ENCODE peak calls at places on chromosomes 11 and 22, in five cellular contexts. One of them, this sample, is unnamed.

GRCh38 chr11:85269109-85269508 is 358.0 kb downstream of the DLG2 start:
- DNase-seq in H9: no peak
- DNase-seq in mesenchymal stem cell: no peak
- DNase-seq in IMR-90: no peak
- DNase-seq in neuronal stem cell: no peak
- DNase-seq in this sample: peak; percentile 7

GRCh38 chr11:112004389-112004788 is 20.8 kb upstream of the DLAT start:
- DNase-seq in IMR-90: no peak
- DNase-seq in mesenchymal stem cell: no peak
- DNase-seq in H9: peak; percentile 65
- DNase-seq in neuronal stem cell: no peak
- DNase-seq in this sample: peak; percentile 63

GRCh38 chr11:121810291-121810690 is 305.7 kb downstream of the BLID start:
- DNase-seq in mesenchymal stem cell: peak; percentile 18
- DNase-seq in H9: no peak
- DNase-seq in neuronal stem cell: no peak
- DNase-seq in IMR-90: peak; percentile 88
- DNase-seq in this sample: no peak

GRCh38 chr11:10314199-10315072 is 9.6 kb downstream of the ADM start:
- DNase-seq in neuronal stem cell: no peak
- DNase-seq in mesenchymal stem cell: peak; percentile 78
- DNase-seq in IMR-90: peak; percentile 71
- DNase-seq in H9: peak; percentile 34
- DNase-seq in this sample: peak; percentile 60

GRCh38 chr11:67996622-67997459 is 7.1 kb downstream of the UNC93B1 start:
- DNase-seq in IMR-90: no peak
- DNase-seq in mesenchymal stem cell: peak; percentile 57
- DNase-seq in neuronal stem cell: peak; percentile 71
- DNase-seq in H9: peak; percentile 97
- DNase-seq in this sample: peak; percentile 96

GRCh38 chr11:134447696-134448095 is 35.7 kb upstream of the B3GAT1 start:
- DNase-seq in H9: no peak
- DNase-seq in IMR-90: no peak
- DNase-seq in neuronal stem cell: no peak
- DNase-seq in mesenchymal stem cell: no peak
- DNase-seq in this sample: no peak

GRCh38 chr11:119593346-119593745 is 135.7 kb downstream of the NECTIN1 start:
- DNase-seq in H9: no peak
- DNase-seq in neuronal stem cell: no peak
- DNase-seq in mesenchymal stem cell: no peak
- DNase-seq in IMR-90: no peak
- DNase-seq in this sample: no peak

GRCh38 chr22:35631597-35631996 is 14.5 kb upstream of the MB start:
- DNase-seq in neuronal stem cell: no peak
- DNase-seq in H9: peak; percentile 83
- DNase-seq in mesenchymal stem cell: no peak
- DNase-seq in IMR-90: no peak
- DNase-seq in this sample: peak; percentile 82

GRCh38 chr11:120499088-120499487 is 12.5 kb upstream of the GRIK4 start:
- DNase-seq in neuronal stem cell: no peak
- DNase-seq in IMR-90: no peak
- DNase-seq in H9: no peak
- DNase-seq in mesenchymal stem cell: no peak
- DNase-seq in this sample: no peak

GRCh38 chr11:464316-464715 is 14.2 kb downstream of the PTDSS2 start:
- DNase-seq in H9: no peak
- DNase-seq in IMR-90: no peak
- DNase-seq in mesenchymal stem cell: no peak
- DNase-seq in neuronal stem cell: no peak
- DNase-seq in this sample: no peak

GRCh38 chr11:33689089-33689488 is 11.5 kb downstream of the C11orf91 start:
- DNase-seq in neuronal stem cell: no peak
- DNase-seq in IMR-90: no peak
- DNase-seq in H9: no peak
- DNase-seq in mesenchymal stem cell: no peak
- DNase-seq in this sample: no peak

GRCh38 chr11:121656333-121657090 is 203.7 kb upstream of the SORL1-AS1 start:
- DNase-seq in neuronal stem cell: no peak
- DNase-seq in IMR-90: no peak
- DNase-seq in mesenchymal stem cell: no peak
- DNase-seq in H9: no peak
- DNase-seq in this sample: no peak

GRCh38 chr11:75757651-75758050 is 10.9 kb upstream of the DGAT2 start:
- DNase-seq in mesenchymal stem cell: no peak
- DNase-seq in IMR-90: no peak
- DNase-seq in neuronal stem cell: no peak
- DNase-seq in H9: no peak
- DNase-seq in this sample: no peak

GRCh38 chr11:108569896-108570295 is 23.7 kb downstream of the EXPH5 start:
- DNase-seq in neuronal stem cell: no peak
- DNase-seq in IMR-90: no peak
- DNase-seq in mesenchymal stem cell: no peak
- DNase-seq in H9: no peak
- DNase-seq in this sample: no peak

GRCh38 chr22:27687984-27688545 is 113.5 kb downstream of the MN1 start:
- DNase-seq in mesenchymal stem cell: peak; percentile 37
- DNase-seq in IMR-90: no peak
- DNase-seq in neuronal stem cell: no peak
- DNase-seq in H9: no peak
- DNase-seq in this sample: peak; percentile 66

GRCh38 chr11:117382746-117383145 is 55.1 kb downstream of the CEP164 start:
- DNase-seq in IMR-90: no peak
- DNase-seq in H9: no peak
- DNase-seq in mesenchymal stem cell: no peak
- DNase-seq in neuronal stem cell: no peak
- DNase-seq in this sample: no peak

GRCh38 chr22:42773161-42773560 is 52.5 kb upstream of the A4GALT start:
- DNase-seq in IMR-90: no peak
- DNase-seq in neuronal stem cell: no peak
- DNase-seq in H9: no peak
- DNase-seq in mesenchymal stem cell: no peak
- DNase-seq in this sample: peak; percentile 89

GRCh38 chr11:65541093-65542010 is 16.5 kb downstream of the SCYL1 start:
- DNase-seq in mesenchymal stem cell: no peak
- DNase-seq in H9: no peak
- DNase-seq in neuronal stem cell: no peak
- DNase-seq in IMR-90: no peak
- DNase-seq in this sample: no peak

GRCh38 chr11:65089621-65090020 is 5.6 kb downstream of the ZFPL1 start:
- DNase-seq in IMR-90: no peak
- DNase-seq in mesenchymal stem cell: no peak
- DNase-seq in neuronal stem cell: no peak
- DNase-seq in H9: no peak
- DNase-seq in this sample: no peak

GRCh38 chr11:68402355-68403031 is 58.1 kb upstream of the PPP6R3 start:
- DNase-seq in neuronal stem cell: no peak
- DNase-seq in IMR-90: no peak
- DNase-seq in H9: peak; percentile 67
- DNase-seq in mesenchymal stem cell: no peak
- DNase-seq in this sample: peak; percentile 54

GRCh38 chr11:93209476-93209875 is 11.7 kb upstream of the SLC36A4 start:
- DNase-seq in neuronal stem cell: no peak
- DNase-seq in mesenchymal stem cell: no peak
- DNase-seq in IMR-90: no peak
- DNase-seq in H9: no peak
- DNase-seq in this sample: no peak

GRCh38 chr22:17972385-17973181 is 51.8 kb downstream of the MICAL3 start:
- DNase-seq in neuronal stem cell: no peak
- DNase-seq in H9: no peak
- DNase-seq in IMR-90: peak; percentile 85
- DNase-seq in mesenchymal stem cell: peak; percentile 60
- DNase-seq in this sample: peak; percentile 79

GRCh38 chr22:23220485-23221350 is 40.4 kb downstream of the BCR start:
- DNase-seq in H9: no peak
- DNase-seq in IMR-90: peak; percentile 53
- DNase-seq in mesenchymal stem cell: no peak
- DNase-seq in neuronal stem cell: no peak
- DNase-seq in this sample: no peak
- H3K4ac ChIP-seq in H9: no peak overlapping the region
- H3K4ac ChIP-seq in IMR-90: peak overlapping the region; percentile 94
- H3K4ac ChIP-seq in mesenchymal stem cell: no peak overlapping the region
- H3K4ac ChIP-seq in neuronal stem cell: no peak overlapping the region
- H3K4ac ChIP-seq in this sample: no peak overlapping the region

GRCh38 chr11:126496576-126497403 is 141.3 kb downstream of the ST3GAL4 start:
- DNase-seq in H9: no peak
- DNase-seq in mesenchymal stem cell: no peak
- DNase-seq in IMR-90: no peak
- DNase-seq in neuronal stem cell: no peak
- DNase-seq in this sample: no peak
- H2BK15ac ChIP-seq in H9: no peak overlapping the region
- H2BK15ac ChIP-seq in mesenchymal stem cell: no peak overlapping the region
- H2BK15ac ChIP-seq in IMR-90: no peak overlapping the region
- H2BK15ac ChIP-seq in neuronal stem cell: no peak overlapping the region
- H2BK15ac ChIP-seq in this sample: no peak overlapping the region

GRCh38 chr11:69773626-69774353 is 1.4 kb downstream of the FGF4 start:
- DNase-seq in IMR-90: no peak
- DNase-seq in neuronal stem cell: no peak
- DNase-seq in mesenchymal stem cell: no peak
- DNase-seq in H9: no peak
- DNase-seq in this sample: no peak
- H3K4ac ChIP-seq in IMR-90: no peak overlapping the region
- H3K4ac ChIP-seq in neuronal stem cell: no peak overlapping the region
- H3K4ac ChIP-seq in mesenchymal stem cell: no peak overlapping the region
- H3K4ac ChIP-seq in H9: no peak overlapping the region
- H3K4ac ChIP-seq in this sample: no peak overlapping the region

DNA sequence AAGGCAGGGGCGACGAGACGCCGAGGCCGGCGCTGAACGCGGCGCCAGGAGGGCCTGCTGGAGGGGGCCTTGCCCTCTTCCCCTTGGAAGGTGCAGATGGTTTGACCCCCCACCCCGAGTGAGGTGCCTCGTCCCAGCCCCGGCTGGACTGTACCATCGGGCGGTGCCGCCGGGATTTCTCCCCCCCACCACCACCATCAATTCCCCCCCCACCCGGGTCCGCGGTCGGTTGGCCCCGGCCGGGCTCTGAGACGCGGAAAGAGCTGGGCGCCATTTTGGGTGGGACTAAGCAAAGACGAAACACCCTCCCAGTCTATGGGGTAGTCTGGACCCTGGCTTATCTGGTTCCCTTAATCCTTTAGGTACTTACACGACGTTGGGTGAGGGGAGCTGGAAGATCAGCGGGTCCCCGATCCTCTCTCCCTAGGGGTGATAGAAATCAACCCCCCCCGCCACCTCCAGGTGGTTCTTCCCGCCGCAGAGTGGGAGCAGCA is at the start of gene PRDM10:
- DNase-seq in mesenchymal stem cell: peak; percentile 94
- DNase-seq in H9: peak; percentile 82
- DNase-seq in neuronal stem cell: peak; percentile 95
- DNase-seq in IMR-90: peak; percentile 87
- DNase-seq in this sample: no peak
- H2BK15ac ChIP-seq in mesenchymal stem cell: peak within 1 kb of the TSS; percentile 100
- H2BK15ac ChIP-seq in H9: no peak within 1 kb of the TSS
- H2BK15ac ChIP-seq in neuronal stem cell: peak within 1 kb of the TSS; percentile 69
- H2BK15ac ChIP-seq in IMR-90: peak within 1 kb of the TSS; percentile 99
- H2BK15ac ChIP-seq in this sample: no peak within 1 kb of the TSS

DNA sequence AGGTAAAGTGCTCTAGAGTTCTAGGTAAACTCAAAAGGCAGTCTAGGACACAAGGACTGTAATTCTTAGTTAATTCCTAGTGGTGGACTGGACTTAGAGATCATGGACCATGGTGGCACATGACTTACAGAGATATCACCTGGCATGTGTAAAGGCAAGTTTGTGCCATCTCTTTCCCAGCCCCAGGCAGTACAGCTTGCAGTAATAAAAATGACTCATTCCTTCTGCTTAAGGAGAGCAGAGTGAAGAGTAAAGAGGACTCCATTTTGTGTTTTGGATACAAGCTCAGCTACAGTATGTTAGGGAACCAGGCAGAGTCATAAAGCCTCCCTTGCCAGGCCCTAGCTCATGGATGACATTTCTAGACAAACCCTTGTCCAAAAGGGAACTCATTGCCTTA is 629.9 kb downstream of the JRKL start:
- DNase-seq in mesenchymal stem cell: no peak
- DNase-seq in neuronal stem cell: no peak
- DNase-seq in IMR-90: no peak
- DNase-seq in H9: no peak
- DNase-seq in this sample: no peak
- H3K4ac ChIP-seq in mesenchymal stem cell: no peak overlapping the region
- H3K4ac ChIP-seq in neuronal stem cell: no peak overlapping the region
- H3K4ac ChIP-seq in IMR-90: no peak overlapping the region
- H3K4ac ChIP-seq in H9: no peak overlapping the region
- H3K4ac ChIP-seq in this sample: no peak overlapping the region

This sample was measured in mesendoderm.